ENCODE peak calls at places on chromosome 7, in eight cellular contexts. P is endothelial cell; Z is stimulated activated naive CD8-positive, alpha-beta T cell treated with anti-CD3 and anti-CD28 coated beads, Interleukin-15, amount 100 ng/mL, for 72 hours; V is MV-4-11; D is AG04449; Y is Peyer's patch; J is transverse colon; E is MCF 10A. N is an unnamed sample.

GRCh38 chr7:51658684-51659083 is 342.1 kb upstream of the COBL start:
- DNase-seq in P (no peak), Z (no peak), V (no peak), D (no peak), Y (no peak), J (no peak), E (no peak), N (no peak)

GRCh38 chr7:104208421-104208780 is 588 bp upstream of the ORC5 start:
- DNase-seq in P (no peak), Z (no peak), V (no peak), D (no peak), Y (no peak), J (no peak), E (no peak), N (no peak)

GRCh38 chr7:91239772-91240171 is 24.5 kb upstream of the FZD1 start:
- DNase-seq in P (no peak), Z (no peak), V (no peak), D (no peak), Y (no peak), J (no peak), E (no peak), N (no peak)

GRCh38 chr7:135792866-135793265 is 44.3 kb upstream of the FAM180A start:
- DNase-seq in P (no peak), Z (no peak), V (peak; percentile 1), D (no peak), Y (no peak), J (no peak), E (no peak), N (no peak)

GRCh38 chr7:30983042-30983913 is 19.5 kb downstream of the GHRHR start:
- DNase-seq in P (peak; percentile 96), Z (peak; percentile 75), V (peak; percentile 54), D (no peak), Y (peak; percentile 86), J (peak; percentile 80), E (peak; percentile 75), N (peak; percentile 19)

GRCh38 chr7:135320277-135320676 is 86.6 kb downstream of the STRA8 start:
- DNase-seq in P (no peak), Z (no peak), V (no peak), D (peak; percentile 16), Y (peak; percentile 68), J (peak; percentile 69), E (peak; percentile 92), N (peak; percentile 77)

GRCh38 chr7:146123715-146124114 is 7.1 kb downstream of the CNTNAP2 start:
- DNase-seq in P (no peak), Z (no peak), V (no peak), D (no peak), Y (no peak), J (no peak), E (no peak), N (no peak)

GRCh38 chr7:42143605-42144252 is 93.3 kb downstream of the GLI3 start:
- DNase-seq in P (no peak), Z (no peak), V (no peak), D (peak; percentile 7), Y (no peak), J (no peak), E (no peak), N (no peak)

GRCh38 chr7:25669954-25670841 is 441.9 kb upstream of the NPVF start:
- DNase-seq in P (no peak), Z (no peak), V (no peak), D (no peak), Y (no peak), J (peak; percentile 24), E (no peak), N (no peak)

GRCh38 chr7:20307901-20308300 is 22.8 kb upstream of the ITGB8 start:
- DNase-seq in P (no peak), Z (no peak), V (no peak), D (no peak), Y (no peak), J (no peak), E (no peak), N (no peak)

GRCh38 chr7:129993275-129993674 is 40.5 kb upstream of the UBE2H start:
- DNase-seq in P (no peak), Z (no peak), V (no peak), D (no peak), Y (no peak), J (no peak), E (no peak), N (no peak)

GRCh38 chr7:88072036-88072714 is 138.1 kb downstream of the ADAM22 start:
- DNase-seq in P (no peak), Z (no peak), V (no peak), D (no peak), Y (no peak), J (no peak), E (no peak), N (no peak)

GRCh38 chr7:103888603-103889153 is 100.8 kb downstream of the RELN start:
- DNase-seq in P (no peak), Z (no peak), V (no peak), D (no peak), Y (no peak), J (no peak), E (no peak), N (no peak)

GRCh38 chr7:92156976-92157375 is 22.0 kb downstream of the LRRD1 start:
- DNase-seq in P (no peak), Z (no peak), V (no peak), D (no peak), Y (no peak), J (no peak), E (no peak), N (no peak)

GRCh38 chr7:2969398-2970306 is 74.0 kb downstream of the CARD11 start:
- DNase-seq in P (no peak), Z (no peak), V (no peak), D (no peak), Y (no peak), J (no peak), E (no peak), N (no peak)

GRCh38 chr7:68717176-68717575 is 881.1 kb upstream of the AUTS2 start:
- DNase-seq in P (no peak), Z (no peak), V (no peak), D (no peak), Y (no peak), J (no peak), E (no peak), N (no peak)

GRCh38 chr7:13949450-13949849 is 40.0 kb downstream of the ETV1 start:
- DNase-seq in P (no peak), Z (no peak), V (no peak), D (no peak), Y (no peak), J (peak; percentile 33), E (no peak), N (no peak)

GRCh38 chr7:28200598-28200997 is 20.0 kb upstream of the JAZF1 start:
- DNase-seq in P (no peak), Z (no peak), V (no peak), D (no peak), Y (no peak), J (no peak), E (no peak), N (no peak)

GRCh38 chr7:43785425-43785824 is 26.9 kb downstream of the BLVRA start:
- DNase-seq in P (no peak), Z (no peak), V (no peak), D (peak; percentile 55), Y (no peak), J (peak; percentile 40), E (peak; percentile 78), N (peak; percentile 83)

GRCh38 chr7:134847834-134848233 is 68.4 kb downstream of the CALD1 start:
- DNase-seq in P (no peak), Z (no peak), V (no peak), D (no peak), Y (no peak), J (no peak), E (no peak), N (no peak)

GRCh38 chr7:155489862-155490696 is 32.1 kb downstream of the EN2 start:
- DNase-seq in P (no peak), Z (no peak), V (no peak), D (no peak), Y (no peak), J (peak; percentile 37), E (no peak), N (no peak)

GRCh38 chr7:24715661-24716479 is 41.4 kb downstream of the GSDME start:
- DNase-seq in P (peak; percentile 26), Z (no peak), V (peak; percentile 36), D (no peak), Y (no peak), J (no peak), E (peak; percentile 41), N (no peak)

GRCh38 chr7:78489423-78489822 is 690.9 kb downstream of the PHTF2 start:
- DNase-seq in P (no peak), Z (no peak), V (no peak), D (no peak), Y (no peak), J (no peak), E (no peak), N (no peak)

GRCh38 chr7:140625908-140626868 is 14.4 kb downstream of the DENND2A start:
- DNase-seq in P (peak; percentile 43), Z (no peak), V (no peak), D (peak; percentile 85), Y (peak; percentile 63), J (peak; percentile 74), E (peak; percentile 84), N (peak; percentile 96)

GRCh38 chr7:150446288-150446938 is 4.0 kb upstream of the GIMAP8 start:
- DNase-seq in P (no peak), Z (no peak), V (no peak), D (no peak), Y (no peak), J (no peak), E (no peak), N (no peak)

GRCh38 chr7:30159698-30160143 is 24.9 kb downstream of the MTURN start:
- DNase-seq in P (no peak), Z (peak; percentile 19), V (peak; percentile 99), D (no peak), Y (no peak), J (peak; percentile 41), E (no peak), N (no peak)

GRCh38 chr7:20895563-20895962 is 108.9 kb upstream of the SP8 start:
- DNase-seq in P (no peak), Z (no peak), V (peak; percentile 70), D (no peak), Y (no peak), J (no peak), E (peak; percentile 85), N (no peak)

GRCh38 chr7:5824297-5824610 is 42.8 kb upstream of the RNF216 start:
- DNase-seq in P (no peak), Z (peak; percentile 46), V (no peak), D (no peak), Y (no peak), J (no peak), E (no peak), N (no peak)

GRCh38 chr7:135853499-135853898 is 104.9 kb upstream of the FAM180A start:
- DNase-seq in P (no peak), Z (no peak), V (no peak), D (no peak), Y (no peak), J (no peak), E (peak; percentile 7), N (no peak)

GRCh38 chr7:41993173-41993867 is 243.7 kb downstream of the GLI3 start:
- DNase-seq in P (no peak), Z (no peak), V (no peak), D (no peak), Y (no peak), J (no peak), E (peak; percentile 16), N (no peak)

GRCh38 chr7:57414415-57414814 is 35.6 kb upstream of the ZNF716 start:
- DNase-seq in P (no peak), Z (no peak), V (no peak), D (no peak), Y (no peak), J (no peak), E (no peak), N (no peak)

GRCh38 chr7:12930534-12930933 is 243.1 kb downstream of the ARL4A start:
- DNase-seq in P (no peak), Z (no peak), V (no peak), D (no peak), Y (no peak), J (no peak), E (no peak), N (no peak)

GRCh38 chr7:79282051-79282694 is 171.3 kb downstream of the MAGI2 start:
- DNase-seq in P (no peak), Z (no peak), V (peak; percentile 4), D (peak; percentile 29), Y (no peak), J (no peak), E (peak; percentile 55), N (peak; percentile 66)

GRCh38 chr7:56218510-56218909 is 102.3 kb upstream of the NUPR2 start:
- DNase-seq in P (no peak), Z (no peak), V (peak; percentile 82), D (no peak), Y (no peak), J (no peak), E (no peak), N (no peak)